ENCODE peak calls at places on chromosomes 13 and 19, in five cellular contexts. L is neural crest cell, J is adipocyte, C is Right ventricle myocardium superior, O is neuronal stem cell. I is an unnamed sample.

GRCh38 chr19:56282809-56283208 is 10.3 kb downstream of the EDDM13 start:
- DNase-seq in O (no peak), J (no peak), L (no peak), C (no peak), I (no peak)

GRCh38 chr13:54574791-54575190 is 1546.2 kb downstream of the OLFM4 start:
- DNase-seq in C (no peak), L (no peak), O (no peak), J (no peak), I (no peak)

GRCh38 chr19:54391589-54392061 is 23.6 kb upstream of the TTYH1 start:
- DNase-seq in C (no peak), L (no peak), J (no peak), O (no peak), I (no peak)

GRCh38 chr19:801030-801860 is 4.0 kb downstream of the PTBP1 start:
- DNase-seq in L (no peak), C (peak), O (no peak), J (peak), I (peak)

GRCh38 chr19:42297034-42297433 is 4.9 kb upstream of the PRR19 start:
- DNase-seq in C (no peak), L (no peak), J (no peak), O (no peak), I (no peak)

GRCh38 chr13:100532836-100533435 is 55.7 kb downstream of the GGACT start:
- DNase-seq in O (no peak), L (no peak), J (no peak), C (peak), I (no peak)

GRCh38 chr19:18597809-18598660 is 8.6 kb downstream of the CRLF1 start:
- DNase-seq in C (no peak), O (no peak), L (no peak), J (no peak), I (no peak)

GRCh38 chr19:31355330-31356289 is 6.4 kb upstream of the TSHZ3 start:
- DNase-seq in O (no peak), C (no peak), J (no peak), L (no peak), I (no peak)

GRCh38 chr13:65959305-65959704 is 1270.8 kb downstream of the PCDH9 start:
- DNase-seq in J (peak), L (no peak), O (no peak), C (no peak), I (no peak)

GRCh38 chr19:46369817-46370216 is 22.9 kb downstream of the PPP5C start:
- DNase-seq in L (no peak), C (no peak), O (no peak), J (no peak), I (no peak)

GRCh38 chr19:47699360-47699917 is 13.8 kb upstream of the EHD2 start:
- DNase-seq in L (peak), O (peak), J (peak), C (no peak), I (peak)

GRCh38 chr13:93248627-93249047 is 22.0 kb downstream of the GPC6 start:
- DNase-seq in L (peak), O (peak), J (peak), C (no peak), I (peak)

GRCh38 chr19:16897572-16898056 is 8.8 kb downstream of the F2RL3 start:
- DNase-seq in L (no peak), O (no peak), J (no peak), C (peak), I (no peak)

GRCh38 chr19:12703056-12703455 is 6.6 kb upstream of the FBXW9 start:
- DNase-seq in O (peak), C (no peak), J (peak), L (peak), I (no peak)

GRCh38 chr13:67353891-67354459 is 123.8 kb upstream of the PCDH9 start:
- DNase-seq in J (peak), C (no peak), O (no peak), L (no peak), I (no peak)

GRCh38 chr13:41610426-41610825 is 153.1 kb downstream of the RGCC start:
- DNase-seq in O (no peak), C (peak), J (peak), L (no peak), I (peak)

GRCh38 chr13:34294483-34295129 is 476.7 kb downstream of the RFC3 start:
- DNase-seq in O (no peak), L (no peak), C (peak), J (no peak), I (peak)

GRCh38 chr13:68304287-68304893 is 1074.3 kb upstream of the PCDH9 start:
- DNase-seq in J (peak), C (no peak), L (no peak), O (peak), I (no peak)

GRCh38 chr13:101140087-101140770 is 276.1 kb downstream of the NALCN start:
- DNase-seq in O (no peak), L (no peak), J (no peak), C (no peak), I (no peak)

GRCh38 chr19:42392165-42392564 is 2.1 kb upstream of the CNFN start:
- DNase-seq in J (no peak), C (no peak), O (no peak), L (no peak), I (no peak)

GRCh38 chr19:2391118-2391725 is 31.2 kb downstream of the TMPRSS9 start:
- DNase-seq in J (peak), O (peak), C (no peak), L (no peak), I (no peak)

GRCh38 chr19:49808762-49809154 is 4.3 kb downstream of the FUZ start:
- DNase-seq in J (peak), L (peak), O (peak), C (peak), I (peak)

GRCh38 chr13:48160879-48161278 is 66.0 kb upstream of the MED4 start:
- DNase-seq in O (no peak), L (no peak), C (peak), J (no peak), I (peak)

GRCh38 chr19:33639034-33639681 is 17.4 kb downstream of the CHST8 start:
- DNase-seq in C (no peak), J (no peak), O (no peak), L (no peak), I (no peak)

GRCh38 chr19:21505459-21506393 is at the start of gene ZNF429:
- DNase-seq in J (peak), L (peak), O (peak), C (peak), I (peak)

GRCh38 chr19:46125447-46125846 is 959 bp upstream of the IGFL3 start:
- DNase-seq in C (no peak), O (no peak), J (no peak), L (no peak), I (no peak)

GRCh38 chr13:98504371-98504963 is 72.4 kb downstream of the STK24 start:
- DNase-seq in O (no peak), L (no peak), J (no peak), C (no peak), I (no peak)

GRCh38 chr19:3708207-3708931 is at the start of gene TJP3:
- DNase-seq in J (peak), O (no peak), C (no peak), L (no peak), I (peak)

GRCh38 chr13:73519720-73520119 is 460.9 kb downstream of the KLF5 start:
- DNase-seq in C (no peak), O (no peak), L (no peak), J (no peak), I (no peak)

GRCh38 chr19:53583181-53583580 is 45.2 kb downstream of the ZNF331 start:
- DNase-seq in L (no peak), C (no peak), J (no peak), O (no peak), I (no peak)

GRCh38 chr19:54172764-54173699 is at the start of gene TMC4:
- DNase-seq in L (no peak), J (no peak), C (no peak), O (no peak), I (no peak)

GRCh38 chr13:42279986-42280385 is 8.0 kb downstream of the AKAP11 start:
- DNase-seq in J (no peak), L (no peak), O (no peak), C (no peak), I (no peak)

GRCh38 chr19:39679056-39679790 is 23.5 kb downstream of the LGALS16 start:
- DNase-seq in J (no peak), L (no peak), C (no peak), O (no peak), I (no peak)

GRCh38 chr13:80341098-80341701 is at the start of gene SPRY2:
- DNase-seq in L (peak), J (peak), O (peak), C (peak), I (peak)

GRCh38 chr19:17794731-17795494 is at the start of gene B3GNT3:
- DNase-seq in L (no peak), J (peak), O (no peak), C (no peak), I (peak)

I was measured in left ventricle myocardium superior.